ENCODE peak calls at places on chromosomes 13 and 19, in six cellular contexts. One of them, this sample, is unnamed.

GRCh38 chr19:23554548-23554947 is 132.5 kb downstream of the ZNF675 start:
- DNase-seq in RWPE2: peak; percentile 84
- DNase-seq in AG10803: peak; percentile 36
- DNase-seq in prostate gland: no peak
- DNase-seq in CD4-positive, alpha-beta T cell: no peak
- DNase-seq in astrocyte of the spinal cord: no peak
- DNase-seq in this sample: no peak

GRCh38 chr13:103354189-103354588 is 288.0 kb upstream of the SLC10A2 start:
- DNase-seq in RWPE2: no peak
- DNase-seq in AG10803: no peak
- DNase-seq in prostate gland: no peak
- DNase-seq in CD4-positive, alpha-beta T cell: no peak
- DNase-seq in astrocyte of the spinal cord: no peak
- DNase-seq in this sample: no peak

GRCh38 chr13:72004975-72005374 is 138.0 kb upstream of the DACH1 start:
- DNase-seq in RWPE2: no peak
- DNase-seq in AG10803: peak; percentile 73
- DNase-seq in prostate gland: no peak
- DNase-seq in CD4-positive, alpha-beta T cell: no peak
- DNase-seq in astrocyte of the spinal cord: peak; percentile 63
- DNase-seq in this sample: no peak

GRCh38 chr13:63190219-63190618 is 1774.6 kb upstream of the PCDH20 start:
- DNase-seq in RWPE2: no peak
- DNase-seq in AG10803: no peak
- DNase-seq in prostate gland: no peak
- DNase-seq in CD4-positive, alpha-beta T cell: no peak
- DNase-seq in astrocyte of the spinal cord: peak; percentile 15
- DNase-seq in this sample: no peak

GRCh38 chr19:33775731-33776487 is 20.8 kb upstream of the KCTD15 start:
- DNase-seq in RWPE2: no peak
- DNase-seq in AG10803: no peak
- DNase-seq in prostate gland: no peak
- DNase-seq in CD4-positive, alpha-beta T cell: no peak
- DNase-seq in astrocyte of the spinal cord: no peak
- DNase-seq in this sample: no peak

GRCh38 chr19:54369082-54369691 is 4.5 kb upstream of the LAIR1 start:
- DNase-seq in RWPE2: no peak
- DNase-seq in AG10803: no peak
- DNase-seq in prostate gland: no peak
- DNase-seq in CD4-positive, alpha-beta T cell: no peak
- DNase-seq in astrocyte of the spinal cord: no peak
- DNase-seq in this sample: no peak

GRCh38 chr19:22528956-22529355 is 105.2 kb upstream of the ZNF492 start:
- DNase-seq in RWPE2: no peak
- DNase-seq in AG10803: no peak
- DNase-seq in prostate gland: no peak
- DNase-seq in CD4-positive, alpha-beta T cell: no peak
- DNase-seq in astrocyte of the spinal cord: no peak
- DNase-seq in this sample: no peak

GRCh38 chr13:97316390-97316789 is 94.3 kb downstream of the MBNL2 start:
- DNase-seq in RWPE2: no peak
- DNase-seq in AG10803: no peak
- DNase-seq in prostate gland: no peak
- DNase-seq in CD4-positive, alpha-beta T cell: no peak
- DNase-seq in astrocyte of the spinal cord: no peak
- DNase-seq in this sample: no peak

GRCh38 chr13:48975101-48975925 is at the start of gene FNDC3A:
- DNase-seq in RWPE2: no peak
- DNase-seq in AG10803: peak; percentile 63
- DNase-seq in prostate gland: peak; percentile 39
- DNase-seq in CD4-positive, alpha-beta T cell: peak; percentile 28
- DNase-seq in astrocyte of the spinal cord: peak; percentile 73
- DNase-seq in this sample: peak; percentile 87

GRCh38 chr13:51397262-51397933 is 55.4 kb downstream of the INTS6 start:
- DNase-seq in RWPE2: no peak
- DNase-seq in AG10803: peak; percentile 94
- DNase-seq in prostate gland: peak; percentile 78
- DNase-seq in CD4-positive, alpha-beta T cell: no peak
- DNase-seq in astrocyte of the spinal cord: peak; percentile 61
- DNase-seq in this sample: no peak

GRCh38 chr13:92265408-92265807 is 867.0 kb downstream of the GPC5 start:
- DNase-seq in RWPE2: no peak
- DNase-seq in AG10803: no peak
- DNase-seq in prostate gland: no peak
- DNase-seq in CD4-positive, alpha-beta T cell: no peak
- DNase-seq in astrocyte of the spinal cord: peak; percentile 14
- DNase-seq in this sample: no peak

GRCh38 chr19:57473646-57474045 is 3.7 kb downstream of the ZNF772 start:
- DNase-seq in RWPE2: no peak
- DNase-seq in AG10803: no peak
- DNase-seq in prostate gland: no peak
- DNase-seq in CD4-positive, alpha-beta T cell: no peak
- DNase-seq in astrocyte of the spinal cord: peak; percentile 4
- DNase-seq in this sample: no peak

GRCh38 chr19:57477191-57478008 is at the start of gene ZNF772:
- DNase-seq in RWPE2: peak; percentile 85
- DNase-seq in AG10803: peak; percentile 92
- DNase-seq in prostate gland: peak; percentile 90
- DNase-seq in CD4-positive, alpha-beta T cell: peak; percentile 83
- DNase-seq in astrocyte of the spinal cord: peak; percentile 96
- DNase-seq in this sample: peak; percentile 95
- TF ChIP-seq CTCF in RWPE2: peak; percentile 66
- TF ChIP-seq CTCF in AG10803: peak; percentile 68
- TF ChIP-seq CTCF in prostate gland: peak; percentile 57
- TF ChIP-seq CTCF in CD4-positive, alpha-beta T cell: peak; percentile 33
- TF ChIP-seq CTCF in astrocyte of the spinal cord: peak; percentile 65
- TF ChIP-seq CTCF in this sample: peak; percentile 96

GRCh38 chr19:9011875-9012274 is 1.7 kb upstream of the MUC16 start:
- DNase-seq in RWPE2: no peak
- DNase-seq in AG10803: no peak
- DNase-seq in prostate gland: no peak
- DNase-seq in CD4-positive, alpha-beta T cell: no peak
- DNase-seq in astrocyte of the spinal cord: no peak
- DNase-seq in this sample: no peak

GRCh38 chr19:9014809-9015208 is 4.6 kb upstream of the MUC16 start:
- DNase-seq in RWPE2: no peak
- DNase-seq in AG10803: no peak
- DNase-seq in prostate gland: no peak
- DNase-seq in CD4-positive, alpha-beta T cell: no peak
- DNase-seq in astrocyte of the spinal cord: no peak
- DNase-seq in this sample: no peak

GRCh38 chr19:9010693-9011092 is 484 bp upstream of the MUC16 start:
- DNase-seq in RWPE2: no peak
- DNase-seq in AG10803: no peak
- DNase-seq in prostate gland: no peak
- DNase-seq in CD4-positive, alpha-beta T cell: no peak
- DNase-seq in astrocyte of the spinal cord: no peak
- DNase-seq in this sample: no peak

GRCh38 chr19:9009935-9010651 is at the start of gene MUC16:
- DNase-seq in RWPE2: no peak
- DNase-seq in AG10803: no peak
- DNase-seq in prostate gland: no peak
- DNase-seq in CD4-positive, alpha-beta T cell: no peak
- DNase-seq in astrocyte of the spinal cord: no peak
- DNase-seq in this sample: no peak

DNA sequence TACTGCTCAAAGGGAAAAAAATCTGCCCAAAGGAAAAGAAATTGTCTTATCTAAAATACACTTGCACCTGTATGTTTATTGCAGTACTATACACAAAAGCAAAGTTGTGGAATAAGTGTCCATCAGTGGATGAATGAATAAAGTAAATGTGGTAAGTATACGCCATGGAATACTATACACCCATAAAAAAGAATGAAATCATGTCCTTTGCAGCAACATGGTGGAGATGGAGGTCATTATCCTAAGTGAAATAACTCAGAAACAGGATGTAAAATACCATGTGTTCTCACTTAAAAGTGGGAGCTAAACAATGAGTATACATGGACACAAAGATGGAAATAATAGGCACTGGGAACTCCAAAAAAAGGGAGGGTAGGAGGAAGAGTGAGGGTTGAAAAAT is 3.8 kb upstream of the MUC16 start:
- DNase-seq in RWPE2: no peak
- DNase-seq in AG10803: no peak
- DNase-seq in prostate gland: no peak
- DNase-seq in CD4-positive, alpha-beta T cell: no peak
- DNase-seq in astrocyte of the spinal cord: no peak
- DNase-seq in this sample: no peak
- TF ChIP-seq CTCF in RWPE2: no peak
- TF ChIP-seq CTCF in AG10803: no peak
- TF ChIP-seq CTCF in prostate gland: no peak
- TF ChIP-seq CTCF in CD4-positive, alpha-beta T cell: no peak
- TF ChIP-seq CTCF in astrocyte of the spinal cord: no peak
- TF ChIP-seq CTCF in this sample: no peak

DNA sequence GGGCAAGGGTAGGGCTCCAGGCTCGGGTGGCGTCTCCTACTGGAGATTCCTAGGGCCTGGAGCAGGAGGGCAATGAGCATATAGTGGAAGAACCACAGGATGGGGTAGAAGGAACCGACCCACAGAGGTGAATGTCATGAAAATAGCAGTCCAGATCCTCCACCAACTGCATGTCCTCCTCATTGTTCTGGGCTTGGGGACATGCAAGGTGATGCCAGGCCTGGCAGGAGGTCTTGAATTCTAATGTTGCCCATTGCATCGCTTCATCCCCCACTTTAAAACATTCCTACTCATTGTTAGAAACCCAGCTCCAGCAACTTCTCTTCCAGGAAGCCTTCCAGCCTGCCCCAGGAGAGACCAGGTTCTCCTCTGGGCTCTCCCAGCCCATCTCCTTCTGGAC is 49.4 kb downstream of the OR10H4 start:
- DNase-seq in RWPE2: no peak
- DNase-seq in AG10803: no peak
- DNase-seq in prostate gland: no peak
- DNase-seq in CD4-positive, alpha-beta T cell: no peak
- DNase-seq in astrocyte of the spinal cord: no peak
- DNase-seq in this sample: no peak
- TF ChIP-seq CTCF in RWPE2: no peak
- TF ChIP-seq CTCF in AG10803: no peak
- TF ChIP-seq CTCF in prostate gland: no peak
- TF ChIP-seq CTCF in CD4-positive, alpha-beta T cell: no peak
- TF ChIP-seq CTCF in astrocyte of the spinal cord: no peak
- TF ChIP-seq CTCF in this sample: no peak

GRCh38 chr19:15479391-15480345 is at the start of gene PGLYRP2:
- DNase-seq in RWPE2: no peak
- DNase-seq in AG10803: no peak
- DNase-seq in prostate gland: peak; percentile 86
- DNase-seq in CD4-positive, alpha-beta T cell: no peak
- DNase-seq in astrocyte of the spinal cord: no peak
- DNase-seq in this sample: no peak
- TF ChIP-seq CTCF in RWPE2: no peak
- TF ChIP-seq CTCF in AG10803: no peak
- TF ChIP-seq CTCF in prostate gland: peak; percentile 74
- TF ChIP-seq CTCF in CD4-positive, alpha-beta T cell: no peak
- TF ChIP-seq CTCF in astrocyte of the spinal cord: no peak
- TF ChIP-seq CTCF in this sample: no peak

GRCh38 chr19:2945575-2946184 is 909 bp upstream of the ZNF77 start:
- DNase-seq in RWPE2: no peak
- DNase-seq in AG10803: no peak
- DNase-seq in prostate gland: no peak
- DNase-seq in CD4-positive, alpha-beta T cell: no peak
- DNase-seq in astrocyte of the spinal cord: no peak
- DNase-seq in this sample: no peak

GRCh38 chr19:2949939-2950285 is 5.1 kb upstream of the ZNF77 start:
- DNase-seq in RWPE2: no peak
- DNase-seq in AG10803: peak; percentile 7
- DNase-seq in prostate gland: no peak
- DNase-seq in CD4-positive, alpha-beta T cell: no peak
- DNase-seq in astrocyte of the spinal cord: peak; percentile 19
- DNase-seq in this sample: no peak

GRCh38 chr19:2942928-2943640 is 1.7 kb downstream of the ZNF77 start:
- DNase-seq in RWPE2: no peak
- DNase-seq in AG10803: no peak
- DNase-seq in prostate gland: no peak
- DNase-seq in CD4-positive, alpha-beta T cell: no peak
- DNase-seq in astrocyte of the spinal cord: no peak
- DNase-seq in this sample: no peak

GRCh38 chr19:2944403-2944774 is 382 bp downstream of the ZNF77 start:
- DNase-seq in RWPE2: no peak
- DNase-seq in AG10803: no peak
- DNase-seq in prostate gland: no peak
- DNase-seq in CD4-positive, alpha-beta T cell: no peak
- DNase-seq in astrocyte of the spinal cord: no peak
- DNase-seq in this sample: no peak

DNA sequence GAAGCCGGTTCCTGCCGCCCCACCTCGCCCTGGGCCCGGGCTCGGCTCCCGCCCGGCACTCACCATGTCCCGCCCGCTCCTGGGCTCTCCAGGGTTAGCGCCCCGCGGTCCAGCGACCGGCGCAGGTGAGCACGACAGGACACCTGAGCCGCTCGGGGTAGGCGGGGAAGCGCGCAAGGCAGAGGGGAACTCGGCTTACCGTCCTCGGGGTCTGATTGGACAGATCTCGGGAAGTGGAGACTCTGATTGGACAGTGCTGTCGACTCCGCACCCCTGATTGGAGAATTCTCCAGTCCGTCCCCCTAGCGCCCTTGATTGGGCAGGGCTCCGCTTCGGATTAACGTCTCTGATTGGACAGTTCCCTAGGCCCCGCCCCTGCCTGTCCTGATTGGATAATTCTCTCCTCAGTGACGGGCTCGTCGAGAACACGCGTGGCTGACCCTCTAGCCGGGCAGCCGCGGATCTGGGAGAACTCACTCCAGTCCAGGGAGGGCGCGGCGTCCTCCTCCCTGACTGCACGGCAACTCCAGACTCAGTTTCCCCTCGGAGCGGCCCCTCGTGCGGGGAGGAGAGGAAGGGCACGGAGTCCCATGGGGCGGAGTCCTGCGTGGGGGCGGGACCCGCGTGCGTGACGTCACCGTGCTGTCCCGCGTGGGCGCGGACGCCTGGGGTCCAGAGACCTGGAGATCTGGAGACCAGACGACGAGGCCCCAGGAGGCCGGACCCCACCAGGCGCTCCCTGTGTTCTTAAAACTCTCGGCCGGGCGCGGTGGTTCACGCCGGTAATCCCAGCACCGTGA is at the start of gene ZNF77:
- DNase-seq in RWPE2: peak; percentile 97
- DNase-seq in AG10803: peak; percentile 99
- DNase-seq in prostate gland: peak; percentile 99
- DNase-seq in CD4-positive, alpha-beta T cell: peak; percentile 97
- DNase-seq in astrocyte of the spinal cord: peak; percentile 99
- DNase-seq in this sample: peak; percentile 97
- TF ChIP-seq CTCF in RWPE2: no peak
- TF ChIP-seq CTCF in AG10803: no peak
- TF ChIP-seq CTCF in prostate gland: peak; percentile 55
- TF ChIP-seq CTCF in CD4-positive, alpha-beta T cell: no peak
- TF ChIP-seq CTCF in astrocyte of the spinal cord: no peak
- TF ChIP-seq CTCF in this sample: peak; percentile 61

This sample was measured in glutamatergic neuron.